ENCODE peak calls at places on chromosomes 5 and 9, in four cellular contexts. One of them, this sample, is unnamed.

GRCh38 chr5:73354406-73354805 is 94.2 kb downstream of the FOXD1 start:
- DNase-seq in Karpas-422: peak
- DNase-seq in fibroblast of mammary gland: no peak
- DNase-seq in glutamatergic neuron: no peak
- DNase-seq in this sample: no peak

GRCh38 chr5:107513337-107514125 is 157.2 kb downstream of the EFNA5 start:
- DNase-seq in Karpas-422: no peak
- DNase-seq in fibroblast of mammary gland: peak
- DNase-seq in glutamatergic neuron: no peak
- DNase-seq in this sample: no peak

GRCh38 chr5:132799392-132799791 is 13.7 kb upstream of the SOWAHA start:
- DNase-seq in Karpas-422: no peak
- DNase-seq in fibroblast of mammary gland: no peak
- DNase-seq in glutamatergic neuron: no peak
- DNase-seq in this sample: no peak

GRCh38 chr9:4301971-4302427 is 2.1 kb upstream of the GLIS3 start:
- DNase-seq in Karpas-422: no peak
- DNase-seq in fibroblast of mammary gland: peak
- DNase-seq in glutamatergic neuron: no peak
- DNase-seq in this sample: no peak

GRCh38 chr5:67465556-67466206 is 269.1 kb upstream of the CD180 start:
- DNase-seq in Karpas-422: no peak
- DNase-seq in fibroblast of mammary gland: peak
- DNase-seq in glutamatergic neuron: no peak
- DNase-seq in this sample: no peak

GRCh38 chr5:58246521-58246944 is 213.4 kb downstream of the PLK2 start:
- DNase-seq in Karpas-422: no peak
- DNase-seq in fibroblast of mammary gland: no peak
- DNase-seq in glutamatergic neuron: no peak
- DNase-seq in this sample: no peak

GRCh38 chr5:132434813-132435286 is 55.7 kb downstream of the IRF1 start:
- DNase-seq in Karpas-422: no peak
- DNase-seq in fibroblast of mammary gland: no peak
- DNase-seq in glutamatergic neuron: no peak
- DNase-seq in this sample: no peak

GRCh38 chr9:71446499-71447411 is 321.6 kb downstream of the CEMIP2 start:
- DNase-seq in Karpas-422: no peak
- DNase-seq in fibroblast of mammary gland: peak
- DNase-seq in glutamatergic neuron: peak
- DNase-seq in this sample: peak

GRCh38 chr9:129245276-129245675 is 67.2 kb upstream of the IER5L start:
- DNase-seq in Karpas-422: no peak
- DNase-seq in fibroblast of mammary gland: peak
- DNase-seq in glutamatergic neuron: peak
- DNase-seq in this sample: no peak

GRCh38 chr9:131530546-131530929 is 525 bp downstream of the UCK1 start:
- DNase-seq in Karpas-422: peak
- DNase-seq in fibroblast of mammary gland: peak
- DNase-seq in glutamatergic neuron: peak
- DNase-seq in this sample: peak

GRCh38 chr9:118170032-118170955 is 466.1 kb downstream of the TLR4 start:
- DNase-seq in Karpas-422: peak
- DNase-seq in fibroblast of mammary gland: peak
- DNase-seq in glutamatergic neuron: peak
- DNase-seq in this sample: peak